ENCODE peak calls at places on chromosomes 12 and 14, in five cellular contexts. One of them, this sample, is unnamed.

GRCh38 chr12:48142818-48143674 is 14.3 kb downstream of the ASB8 start:
- DNase-seq in right lobe of liver: no peak
- DNase-seq in cardiac muscle cell: no peak
- DNase-seq in astrocyte: no peak
- DNase-seq in transverse colon: no peak
- DNase-seq in this sample: no peak

GRCh38 chr12:6650832-6651231 is 3.6 kb upstream of the ACRBP start:
- DNase-seq in right lobe of liver: no peak
- DNase-seq in cardiac muscle cell: no peak
- DNase-seq in astrocyte: no peak
- DNase-seq in transverse colon: no peak
- DNase-seq in this sample: no peak

GRCh38 chr12:124713436-124714082 is 146.1 kb upstream of the NCOR2 start:
- DNase-seq in right lobe of liver: no peak
- DNase-seq in cardiac muscle cell: peak; percentile 89
- DNase-seq in astrocyte: peak; percentile 93
- DNase-seq in transverse colon: no peak
- DNase-seq in this sample: peak; percentile 36

GRCh38 chr12:93145086-93145485 is 216.0 kb upstream of the EEA1 start:
- DNase-seq in right lobe of liver: no peak
- DNase-seq in cardiac muscle cell: no peak
- DNase-seq in astrocyte: no peak
- DNase-seq in transverse colon: no peak
- DNase-seq in this sample: no peak

GRCh38 chr12:54701940-54702592 is 53.9 kb upstream of the DCD start:
- DNase-seq in right lobe of liver: no peak
- DNase-seq in cardiac muscle cell: peak; percentile 65
- DNase-seq in astrocyte: peak; percentile 13
- DNase-seq in transverse colon: no peak
- DNase-seq in this sample: no peak

GRCh38 chr12:115337693-115338543 is 653.9 kb upstream of the TBX3 start:
- DNase-seq in right lobe of liver: no peak
- DNase-seq in cardiac muscle cell: peak; percentile 83
- DNase-seq in astrocyte: peak; percentile 81
- DNase-seq in transverse colon: peak; percentile 17
- DNase-seq in this sample: no peak

GRCh38 chr12:47014474-47014873 is 64.9 kb upstream of the PCED1B start:
- DNase-seq in right lobe of liver: no peak
- DNase-seq in cardiac muscle cell: peak; percentile 67
- DNase-seq in astrocyte: peak; percentile 96
- DNase-seq in transverse colon: no peak
- DNase-seq in this sample: no peak

GRCh38 chr14:104162495-104162894 is 24.1 kb downstream of the KIF26A start:
- DNase-seq in right lobe of liver: no peak
- DNase-seq in cardiac muscle cell: no peak
- DNase-seq in astrocyte: no peak
- DNase-seq in transverse colon: no peak
- DNase-seq in this sample: no peak

GRCh38 chr12:119036878-119037493 is 55.6 kb downstream of the SRRM4 start:
- DNase-seq in right lobe of liver: no peak
- DNase-seq in cardiac muscle cell: peak; percentile 13
- DNase-seq in astrocyte: no peak
- DNase-seq in transverse colon: peak; percentile 8
- DNase-seq in this sample: peak; percentile 31

GRCh38 chr12:131123817-131124216 is 170.1 kb downstream of the ADGRD1 start:
- DNase-seq in right lobe of liver: no peak
- DNase-seq in cardiac muscle cell: no peak
- DNase-seq in astrocyte: no peak
- DNase-seq in transverse colon: no peak
- DNase-seq in this sample: no peak

GRCh38 chr12:61250303-61250702 is 1009.9 kb upstream of the USP15 start:
- DNase-seq in right lobe of liver: no peak
- DNase-seq in cardiac muscle cell: no peak
- DNase-seq in astrocyte: no peak
- DNase-seq in transverse colon: no peak
- DNase-seq in this sample: no peak

GRCh38 chr12:64018524-64018923 is 174.0 kb downstream of the SRGAP1 start:
- DNase-seq in right lobe of liver: no peak
- DNase-seq in cardiac muscle cell: no peak
- DNase-seq in astrocyte: no peak
- DNase-seq in transverse colon: no peak
- DNase-seq in this sample: no peak

GRCh38 chr12:75784591-75784990 is 247.0 kb downstream of the PHLDA1 start:
- DNase-seq in right lobe of liver: peak; percentile 80
- DNase-seq in cardiac muscle cell: peak; percentile 23
- DNase-seq in astrocyte: no peak
- DNase-seq in transverse colon: peak; percentile 32
- DNase-seq in this sample: peak; percentile 96

DNA sequence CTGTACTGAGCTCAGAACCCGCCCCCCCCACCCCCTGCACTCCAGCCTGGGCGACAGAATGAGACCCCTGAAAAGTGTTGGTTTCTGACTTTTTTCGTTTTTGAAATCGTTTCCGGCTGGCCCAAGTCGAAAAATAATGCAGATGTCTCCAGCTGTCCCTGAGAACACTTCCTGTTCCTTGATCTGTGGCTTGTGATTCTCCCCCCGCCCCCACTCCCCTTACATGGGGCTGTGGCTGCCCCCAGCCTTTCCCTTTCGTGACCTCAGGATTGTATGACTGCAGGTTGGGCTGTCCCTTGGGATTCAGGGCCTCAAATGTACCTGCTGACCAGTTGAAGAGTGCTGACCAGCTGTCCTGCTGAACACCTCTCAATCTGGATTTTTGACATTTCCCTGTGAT is 34.1 kb downstream of the NOC4L start:
- DNase-seq in right lobe of liver: no peak
- DNase-seq in cardiac muscle cell: no peak
- DNase-seq in astrocyte: no peak
- DNase-seq in transverse colon: no peak
- DNase-seq in this sample: no peak
- H3K27me3 ChIP-seq in right lobe of liver: no peaks in the 10 kb centered on the region
- H3K27me3 ChIP-seq in cardiac muscle cell: peaks cover 7% of the 10 kb centered on the region
- H3K27me3 ChIP-seq in astrocyte: peaks cover 19% of the 10 kb centered on the region
- H3K27me3 ChIP-seq in transverse colon: peaks cover 50% of the 10 kb centered on the region
- H3K27me3 ChIP-seq in this sample: peaks cover 82% of the 10 kb centered on the region

DNA sequence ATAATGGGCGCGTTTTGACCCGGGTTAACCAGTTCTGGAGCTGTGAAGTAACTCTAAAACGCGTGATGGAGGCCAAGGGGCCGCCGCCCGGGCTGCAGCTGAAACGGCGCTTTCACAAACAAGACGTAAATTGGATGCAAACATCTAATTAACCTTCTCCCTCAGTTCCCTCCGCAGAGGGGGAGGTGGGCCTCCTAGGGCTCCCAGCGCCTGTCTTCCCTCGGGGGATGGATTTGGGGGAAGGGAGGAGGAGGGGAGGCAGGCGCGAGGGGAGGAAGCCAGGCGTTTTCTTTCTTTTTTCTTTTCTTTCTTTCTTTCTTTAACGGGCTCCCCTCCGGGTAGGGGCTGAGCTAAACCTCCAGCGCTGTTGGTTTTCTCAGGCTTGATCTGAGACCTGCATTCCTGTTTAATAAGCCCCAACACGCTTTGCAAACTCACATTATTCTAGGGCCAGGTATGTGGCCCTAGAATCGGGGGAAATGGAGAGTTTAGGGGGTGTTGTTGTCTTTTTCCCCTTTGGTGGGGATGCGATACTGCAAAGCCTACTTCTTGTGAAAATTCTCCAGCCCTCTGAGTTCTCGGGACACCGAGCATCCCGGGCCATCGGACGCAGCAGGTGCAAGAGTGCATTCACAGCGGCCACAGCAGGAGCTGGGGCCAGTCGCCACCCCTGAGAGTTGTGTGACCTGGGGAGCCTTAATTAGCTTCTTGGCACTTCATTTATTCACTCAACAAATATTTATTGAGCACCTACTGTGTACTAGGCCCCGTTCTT is 43.6 kb upstream of the LHX5 start:
- DNase-seq in right lobe of liver: no peak
- DNase-seq in cardiac muscle cell: no peak
- DNase-seq in astrocyte: no peak
- DNase-seq in transverse colon: no peak
- DNase-seq in this sample: no peak
- H3K27me3 ChIP-seq in right lobe of liver: no peaks in the 10 kb centered on the region
- H3K27me3 ChIP-seq in cardiac muscle cell: peaks cover 91% of the 10 kb centered on the region
- H3K27me3 ChIP-seq in astrocyte: peaks cover 16% of the 10 kb centered on the region
- H3K27me3 ChIP-seq in transverse colon: peaks cover 81% of the 10 kb centered on the region
- H3K27me3 ChIP-seq in this sample: peaks cover 99% of the 10 kb centered on the region

GRCh38 chr12:4909397-4909733 is 340 bp upstream of the KCNA1 start:
- DNase-seq in right lobe of liver: no peak
- DNase-seq in cardiac muscle cell: no peak
- DNase-seq in astrocyte: no peak
- DNase-seq in transverse colon: no peak
- DNase-seq in this sample: no peak

GRCh38 chr12:4908694-4909396 is 860 bp upstream of the KCNA1 start:
- DNase-seq in right lobe of liver: no peak
- DNase-seq in cardiac muscle cell: no peak
- DNase-seq in astrocyte: peak; percentile 18
- DNase-seq in transverse colon: no peak
- DNase-seq in this sample: no peak

GRCh38 chr12:4911316-4911994 is 1.8 kb downstream of the KCNA1 start:
- DNase-seq in right lobe of liver: no peak
- DNase-seq in cardiac muscle cell: no peak
- DNase-seq in astrocyte: no peak
- DNase-seq in transverse colon: no peak
- DNase-seq in this sample: no peak

GRCh38 chr12:4910502-4911315 is 1.0 kb downstream of the KCNA1 start:
- DNase-seq in right lobe of liver: no peak
- DNase-seq in cardiac muscle cell: no peak
- DNase-seq in astrocyte: no peak
- DNase-seq in transverse colon: no peak
- DNase-seq in this sample: no peak

DNA sequence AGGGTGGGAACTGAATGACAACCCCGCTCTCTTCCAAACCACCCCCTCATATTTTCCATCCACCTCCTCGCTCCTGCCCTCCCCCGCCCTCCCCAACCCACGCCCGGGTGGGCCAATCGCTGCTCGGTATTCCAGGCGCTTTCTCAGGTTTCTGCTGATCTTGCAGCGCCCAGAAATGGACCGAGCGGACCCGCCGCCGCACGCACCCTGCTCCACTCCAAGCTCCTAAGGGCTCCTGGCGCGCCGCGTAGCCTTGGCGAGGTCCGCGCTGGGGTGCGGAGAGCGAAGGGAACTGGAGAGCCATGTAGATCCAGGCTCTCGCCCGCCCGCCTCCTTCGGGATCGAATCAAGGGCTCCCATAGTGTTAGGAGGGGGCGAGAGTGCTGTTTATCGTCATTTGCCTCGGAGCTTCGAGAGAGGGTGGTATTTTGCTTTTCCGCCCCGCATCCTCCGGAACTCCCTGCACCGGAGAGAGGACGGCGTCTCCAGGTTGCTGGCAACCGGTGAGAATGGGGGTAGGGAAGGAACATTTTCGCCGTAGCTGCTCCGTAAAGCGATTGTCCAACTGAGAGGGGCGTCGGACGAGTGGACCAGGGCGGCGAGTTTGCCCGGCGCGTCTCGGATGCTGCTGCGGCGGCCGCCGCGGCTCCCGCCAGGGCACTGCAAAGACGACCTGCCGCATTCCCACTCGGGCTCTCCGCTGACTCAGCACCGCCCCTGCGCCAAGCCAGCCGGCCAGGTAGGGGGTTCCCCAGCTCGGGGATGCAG is at the start of gene KCNA1:
- DNase-seq in right lobe of liver: no peak
- DNase-seq in cardiac muscle cell: peak; percentile 19
- DNase-seq in astrocyte: peak; percentile 26
- DNase-seq in transverse colon: no peak
- DNase-seq in this sample: no peak
- H3K27me3 ChIP-seq in right lobe of liver: peaks cover 6% of the 10 kb centered on the region
- H3K27me3 ChIP-seq in cardiac muscle cell: peaks cover 99% of the 10 kb centered on the region
- H3K27me3 ChIP-seq in astrocyte: peaks cover 57% of the 10 kb centered on the region
- H3K27me3 ChIP-seq in transverse colon: peaks cover 97% of the 10 kb centered on the region
- H3K27me3 ChIP-seq in this sample: peaks cover 11% of the 10 kb centered on the region

GRCh38 chr12:31218203-31219025 is 107.5 kb downstream of the SINHCAF start:
- DNase-seq in right lobe of liver: no peak
- DNase-seq in cardiac muscle cell: no peak
- DNase-seq in astrocyte: no peak
- DNase-seq in transverse colon: no peak
- DNase-seq in this sample: no peak

GRCh38 chr12:31214626-31215520 is 111.1 kb downstream of the SINHCAF start:
- DNase-seq in right lobe of liver: no peak
- DNase-seq in cardiac muscle cell: no peak
- DNase-seq in astrocyte: peak; percentile 26
- DNase-seq in transverse colon: no peak
- DNase-seq in this sample: no peak

GRCh38 chr12:31217356-31218130 is 108.4 kb downstream of the SINHCAF start:
- DNase-seq in right lobe of liver: no peak
- DNase-seq in cardiac muscle cell: no peak
- DNase-seq in astrocyte: no peak
- DNase-seq in transverse colon: no peak
- DNase-seq in this sample: no peak

GRCh38 chr12:31215521-31216232 is 110.3 kb downstream of the SINHCAF start:
- DNase-seq in right lobe of liver: no peak
- DNase-seq in cardiac muscle cell: no peak
- DNase-seq in astrocyte: no peak
- DNase-seq in transverse colon: no peak
- DNase-seq in this sample: no peak

GRCh38 chr12:31216479-31216878 is 109.5 kb downstream of the SINHCAF start:
- DNase-seq in right lobe of liver: no peak
- DNase-seq in cardiac muscle cell: no peak
- DNase-seq in astrocyte: no peak
- DNase-seq in transverse colon: no peak
- DNase-seq in this sample: no peak
- H3K27me3 ChIP-seq in right lobe of liver: no peaks in the 10 kb centered on the region
- H3K27me3 ChIP-seq in cardiac muscle cell: no peaks in the 10 kb centered on the region
- H3K27me3 ChIP-seq in astrocyte: peaks cover 13% of the 10 kb centered on the region
- H3K27me3 ChIP-seq in transverse colon: no peaks in the 10 kb centered on the region
- H3K27me3 ChIP-seq in this sample: peaks cover 5% of the 10 kb centered on the region

DNA sequence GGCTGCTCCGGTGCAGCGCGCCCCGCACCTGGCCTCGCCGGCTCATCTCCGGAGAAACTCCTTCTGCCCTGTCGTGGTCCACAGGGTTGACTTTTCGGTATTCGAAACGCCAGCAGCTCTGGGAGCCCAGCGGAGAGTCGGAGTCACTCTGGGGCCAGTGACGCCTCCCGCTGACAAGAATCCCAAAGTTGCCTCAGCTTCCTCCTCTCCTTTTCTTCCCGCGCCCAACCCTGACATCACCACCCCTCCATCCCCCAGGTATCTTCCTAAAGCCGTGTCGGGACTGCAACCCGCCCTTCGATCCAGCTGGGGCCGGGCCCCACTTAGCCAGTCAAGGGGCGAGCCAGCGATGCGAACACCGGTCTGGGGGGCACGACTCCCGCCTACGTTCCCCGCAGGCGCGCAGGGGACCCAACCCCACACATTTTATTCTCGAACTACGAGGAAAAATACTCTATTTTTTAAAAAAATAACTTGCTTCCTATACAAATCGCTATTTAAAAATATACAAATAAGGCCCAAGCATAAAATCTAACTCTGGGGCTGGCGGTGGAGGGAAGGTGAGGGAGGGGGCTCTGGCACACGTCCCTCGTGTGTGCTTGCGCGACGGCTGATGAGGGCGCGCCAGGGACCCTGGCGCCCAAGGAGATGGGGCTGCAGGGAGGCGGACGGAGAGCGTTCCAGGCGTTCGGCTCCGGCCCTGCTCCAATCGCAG is 2.1 kb downstream of the NKX2-8 start:
- DNase-seq in right lobe of liver: no peak
- DNase-seq in cardiac muscle cell: no peak
- DNase-seq in astrocyte: no peak
- DNase-seq in transverse colon: no peak
- DNase-seq in this sample: no peak
- H3K27me3 ChIP-seq in right lobe of liver: peaks cover 7% of the 10 kb centered on the region
- H3K27me3 ChIP-seq in cardiac muscle cell: peaks cover 100% of the 10 kb centered on the region
- H3K27me3 ChIP-seq in astrocyte: peaks cover 63% of the 10 kb centered on the region
- H3K27me3 ChIP-seq in transverse colon: peaks cover 97% of the 10 kb centered on the region
- H3K27me3 ChIP-seq in this sample: peaks cover 72% of the 10 kb centered on the region

This sample was measured in stomach.